ENCODE peak calls at places on chromosomes 11 and 22, in nine cellular contexts. M, G, J, A, I, W, Q, D and N are unnamed samples.

GRCh38 chr11:46249103-46249942 is 28.1 kb upstream of the CREB3L1 start:
- DNase-seq in Q (no peak), J (no peak), G (no peak), W (peak), D (no peak), I (no peak), M (no peak), A (no peak), N (no peak)

GRCh38 chr11:114399903-114400221 is 449 bp downstream of the C11orf71 start:
- DNase-seq in D (no peak), W (no peak), J (peak), I (no peak), Q (peak), A (no peak), M (no peak), G (no peak), N (no peak)

GRCh38 chr22:29202231-29203192 is 3.2 kb upstream of the EMID1 start:
- DNase-seq in G (peak), W (peak), D (peak), Q (peak), J (peak), A (peak), M (peak), I (peak), N (no peak)

GRCh38 chr11:62810748-62811147 is 5.5 kb upstream of the NXF1 start:
- DNase-seq in A (no peak), I (no peak), J (no peak), D (no peak), G (no peak), M (no peak), Q (no peak), W (no peak), N (no peak)

GRCh38 chr22:29427176-29427760 is 11.1 kb upstream of the RFPL1 start:
- DNase-seq in J (no peak), M (no peak), G (no peak), I (no peak), A (no peak), D (no peak), Q (no peak), W (peak), N (no peak)

GRCh38 chr22:27801197-27801615 is 350 bp downstream of the MN1 start:
- DNase-seq in M (peak), J (peak), A (no peak), I (no peak), W (peak), D (no peak), Q (peak), G (peak), N (no peak)

GRCh38 chr11:35305670-35306382 is 113.5 kb downstream of the SLC1A2 start:
- DNase-seq in M (peak), I (no peak), G (no peak), A (no peak), D (no peak), W (peak), Q (peak), J (peak), N (no peak)

GRCh38 chr11:116637766-116638165 is 135.0 kb downstream of the BUD13 start:
- DNase-seq in A (no peak), G (no peak), I (no peak), D (no peak), Q (no peak), J (no peak), M (no peak), W (no peak), N (no peak)

GRCh38 chr11:111086058-111086457 is 159.5 kb upstream of the POU2AF2 start:
- DNase-seq in Q (peak), A (no peak), M (no peak), D (no peak), J (peak), W (no peak), G (no peak), I (no peak), N (no peak)

GRCh38 chr11:18775492-18776292 is 15.9 kb downstream of the PTPN5 start:
- DNase-seq in M (peak), D (peak), W (peak), I (peak), A (peak), J (peak), G (peak), Q (peak), N (peak)

GRCh38 chr11:111569476-111569875 is 29.0 kb downstream of the LAYN start:
- DNase-seq in G (no peak), Q (no peak), M (no peak), J (no peak), D (no peak), I (no peak), W (no peak), A (no peak), N (no peak)

GRCh38 chr22:50202130-50202671 is 1.4 kb downstream of the SELENOO start:
- DNase-seq in A (no peak), I (no peak), J (no peak), W (no peak), G (no peak), Q (no peak), D (no peak), M (no peak), N (no peak)

GRCh38 chr11:12143461-12144258 is 33.3 kb downstream of the MICAL2 start:
- DNase-seq in D (peak), M (no peak), I (no peak), A (no peak), Q (no peak), W (no peak), G (no peak), J (no peak), N (no peak)

GRCh38 chr22:48939441-48940265 is 888.0 kb downstream of the BRD1 start:
- DNase-seq in I (no peak), M (no peak), Q (no peak), J (no peak), A (no peak), G (no peak), W (no peak), D (no peak), N (no peak)

GRCh38 chr22:39175127-39176066 is 22.9 kb upstream of the CBX7 start:
- DNase-seq in Q (no peak), G (no peak), W (no peak), M (no peak), J (no peak), I (no peak), D (no peak), A (no peak), N (no peak)

GRCh38 chr11:67291481-67292381 is 2.6 kb downstream of the ANKRD13D start:
- DNase-seq in W (no peak), D (no peak), G (no peak), I (no peak), J (no peak), A (no peak), M (no peak), Q (no peak), N (no peak)

GRCh38 chr11:1152316-1153104 is 5.2 kb upstream of the MUC5AC start:
- DNase-seq in W (no peak), M (peak), A (peak), Q (peak), J (no peak), I (no peak), G (peak), D (no peak), N (no peak)

GRCh38 chr11:93626038-93626437 is 35.4 kb upstream of the CEP295 start:
- DNase-seq in D (no peak), W (no peak), M (no peak), A (no peak), G (no peak), Q (no peak), J (no peak), I (no peak), N (no peak)

GRCh38 chr11:48341466-48341865 is 16.7 kb downstream of the OR4C3 start:
- DNase-seq in M (no peak), I (no peak), W (no peak), G (no peak), D (no peak), Q (no peak), J (no peak), A (no peak), N (no peak)

GRCh38 chr11:46373787-46374740 is 7.4 kb upstream of the MDK start:
- DNase-seq in Q (no peak), J (no peak), G (no peak), W (no peak), D (no peak), I (no peak), M (no peak), A (no peak), N (no peak)

GRCh38 chr11:43879789-43880639 is 617 bp upstream of the ALKBH3 start:
- DNase-seq in D (no peak), W (peak), I (no peak), A (no peak), M (no peak), Q (no peak), J (no peak), G (no peak), N (no peak)

GRCh38 chr11:129960216-129961214 is 42.1 kb downstream of the PRDM10 start:
- DNase-seq in M (no peak), Q (no peak), J (no peak), I (no peak), A (no peak), G (no peak), D (no peak), W (peak), N (no peak)

GRCh38 chr11:67044496-67044895 is 12.2 kb upstream of the RHOD start:
- DNase-seq in Q (no peak), W (no peak), D (no peak), J (no peak), A (no peak), M (no peak), G (no peak), I (no peak), N (no peak)

GRCh38 chr11:20049231-20049630 is 111.0 kb downstream of the DBX1 start:
- DNase-seq in Q (no peak), M (no peak), D (no peak), J (no peak), G (no peak), W (no peak), I (no peak), A (no peak), N (no peak)

GRCh38 chr11:119378851-119379465 is 2.5 kb downstream of the USP2 start:
- DNase-seq in D (no peak), M (no peak), Q (no peak), I (no peak), W (no peak), A (no peak), J (peak), G (no peak), N (no peak)